ENCODE peak calls at places on chromosomes 2 and 18, in nine cellular contexts. One of them, this sample, is unnamed. For H3K4me1, the result is how much of the 10 kb centered on the place peaks cover.

GRCh38 chr2:144320491-144320890 is 199.4 kb downstream of the ZEB2 start:
- DNase-seq in right cardiac atrium: no peak
- DNase-seq in GM12878: no peak
- DNase-seq in pancreas: no peak
- DNase-seq in SJSA1: no peak
- DNase-seq in spleen: peak
- DNase-seq in uterus: no peak
- DNase-seq in left ventricle myocardium inferior: no peak
- DNase-seq in neural progenitor cell: no peak
- DNase-seq in this sample: peak

GRCh38 chr2:18752022-18752493 is 162.7 kb upstream of the NT5C1B start:
- DNase-seq in right cardiac atrium: peak
- DNase-seq in GM12878: no peak
- DNase-seq in pancreas: no peak
- DNase-seq in SJSA1: no peak
- DNase-seq in spleen: no peak
- DNase-seq in uterus: no peak
- DNase-seq in left ventricle myocardium inferior: no peak
- DNase-seq in neural progenitor cell: no peak
- DNase-seq in this sample: no peak

GRCh38 chr2:143026411-143027054 is 102.7 kb upstream of the ARHGAP15 start:
- DNase-seq in right cardiac atrium: peak
- DNase-seq in GM12878: no peak
- DNase-seq in pancreas: no peak
- DNase-seq in SJSA1: no peak
- DNase-seq in spleen: no peak
- DNase-seq in uterus: peak
- DNase-seq in left ventricle myocardium inferior: no peak
- DNase-seq in neural progenitor cell: peak
- DNase-seq in this sample: peak

GRCh38 chr2:24886640-24887324 is 33.3 kb downstream of the ADCY3 start:
- DNase-seq in right cardiac atrium: peak
- DNase-seq in GM12878: no peak
- DNase-seq in pancreas: no peak
- DNase-seq in SJSA1: no peak
- DNase-seq in spleen: peak
- DNase-seq in uterus: no peak
- DNase-seq in left ventricle myocardium inferior: no peak
- DNase-seq in neural progenitor cell: no peak
- DNase-seq in this sample: no peak

GRCh38 chr2:137237055-137237454 is 471.7 kb downstream of the THSD7B start:
- DNase-seq in right cardiac atrium: no peak
- DNase-seq in GM12878: no peak
- DNase-seq in pancreas: no peak
- DNase-seq in SJSA1: peak
- DNase-seq in spleen: no peak
- DNase-seq in uterus: no peak
- DNase-seq in left ventricle myocardium inferior: no peak
- DNase-seq in neural progenitor cell: no peak
- DNase-seq in this sample: no peak

GRCh38 chr2:37897511-37897910 is 27.6 kb upstream of the RMDN2 start:
- DNase-seq in right cardiac atrium: no peak
- DNase-seq in GM12878: no peak
- DNase-seq in pancreas: no peak
- DNase-seq in SJSA1: peak
- DNase-seq in spleen: no peak
- DNase-seq in uterus: no peak
- DNase-seq in left ventricle myocardium inferior: no peak
- DNase-seq in neural progenitor cell: no peak
- DNase-seq in this sample: no peak

GRCh38 chr2:136065907-136066306 is 52.0 kb downstream of the CXCR4 start:
- DNase-seq in right cardiac atrium: no peak
- DNase-seq in GM12878: no peak
- DNase-seq in pancreas: no peak
- DNase-seq in SJSA1: no peak
- DNase-seq in spleen: no peak
- DNase-seq in uterus: no peak
- DNase-seq in left ventricle myocardium inferior: no peak
- DNase-seq in neural progenitor cell: no peak
- DNase-seq in this sample: no peak

GRCh38 chr18:45978084-45978483 is 11.0 kb upstream of the EPG5 start:
- DNase-seq in right cardiac atrium: no peak
- DNase-seq in GM12878: no peak
- DNase-seq in pancreas: peak
- DNase-seq in SJSA1: no peak
- DNase-seq in spleen: no peak
- DNase-seq in uterus: no peak
- DNase-seq in left ventricle myocardium inferior: no peak
- DNase-seq in neural progenitor cell: no peak
- DNase-seq in this sample: no peak

GRCh38 chr18:26719909-26720308 is 145.6 kb downstream of the AQP4 start:
- DNase-seq in right cardiac atrium: no peak
- DNase-seq in GM12878: no peak
- DNase-seq in pancreas: no peak
- DNase-seq in SJSA1: no peak
- DNase-seq in spleen: no peak
- DNase-seq in uterus: no peak
- DNase-seq in left ventricle myocardium inferior: no peak
- DNase-seq in neural progenitor cell: no peak
- DNase-seq in this sample: no peak

GRCh38 chr2:31475692-31476091 is 61.1 kb upstream of the XDH start:
- DNase-seq in right cardiac atrium: no peak
- DNase-seq in GM12878: no peak
- DNase-seq in pancreas: no peak
- DNase-seq in SJSA1: no peak
- DNase-seq in spleen: no peak
- DNase-seq in uterus: no peak
- DNase-seq in left ventricle myocardium inferior: no peak
- DNase-seq in neural progenitor cell: no peak
- DNase-seq in this sample: no peak

GRCh38 chr2:9375857-9376428 is 47.4 kb downstream of the ITGB1BP1 start:
- DNase-seq in right cardiac atrium: no peak
- DNase-seq in GM12878: no peak
- DNase-seq in pancreas: no peak
- DNase-seq in SJSA1: no peak
- DNase-seq in spleen: no peak
- DNase-seq in uterus: no peak
- DNase-seq in left ventricle myocardium inferior: no peak
- DNase-seq in neural progenitor cell: no peak
- DNase-seq in this sample: peak

GRCh38 chr2:94874277-94874997 is 3.2 kb downstream of the TEKT4 start:
- DNase-seq in right cardiac atrium: peak
- DNase-seq in GM12878: no peak
- DNase-seq in pancreas: peak
- DNase-seq in SJSA1: peak
- DNase-seq in spleen: peak
- DNase-seq in uterus: no peak
- DNase-seq in left ventricle myocardium inferior: peak
- DNase-seq in neural progenitor cell: no peak
- DNase-seq in this sample: no peak

GRCh38 chr2:44940612-44941464 is 664 bp upstream of the SIX3 start:
- DNase-seq in right cardiac atrium: peak
- DNase-seq in GM12878: no peak
- DNase-seq in pancreas: no peak
- DNase-seq in SJSA1: no peak
- DNase-seq in spleen: peak
- DNase-seq in uterus: no peak
- DNase-seq in left ventricle myocardium inferior: no peak
- DNase-seq in neural progenitor cell: peak
- DNase-seq in this sample: no peak

GRCh38 chr18:48033770-48034650 is 103.6 kb upstream of the SMAD2 start:
- DNase-seq in right cardiac atrium: peak
- DNase-seq in GM12878: no peak
- DNase-seq in pancreas: no peak
- DNase-seq in SJSA1: no peak
- DNase-seq in spleen: peak
- DNase-seq in uterus: no peak
- DNase-seq in left ventricle myocardium inferior: no peak
- DNase-seq in neural progenitor cell: no peak
- DNase-seq in this sample: peak

DNA sequence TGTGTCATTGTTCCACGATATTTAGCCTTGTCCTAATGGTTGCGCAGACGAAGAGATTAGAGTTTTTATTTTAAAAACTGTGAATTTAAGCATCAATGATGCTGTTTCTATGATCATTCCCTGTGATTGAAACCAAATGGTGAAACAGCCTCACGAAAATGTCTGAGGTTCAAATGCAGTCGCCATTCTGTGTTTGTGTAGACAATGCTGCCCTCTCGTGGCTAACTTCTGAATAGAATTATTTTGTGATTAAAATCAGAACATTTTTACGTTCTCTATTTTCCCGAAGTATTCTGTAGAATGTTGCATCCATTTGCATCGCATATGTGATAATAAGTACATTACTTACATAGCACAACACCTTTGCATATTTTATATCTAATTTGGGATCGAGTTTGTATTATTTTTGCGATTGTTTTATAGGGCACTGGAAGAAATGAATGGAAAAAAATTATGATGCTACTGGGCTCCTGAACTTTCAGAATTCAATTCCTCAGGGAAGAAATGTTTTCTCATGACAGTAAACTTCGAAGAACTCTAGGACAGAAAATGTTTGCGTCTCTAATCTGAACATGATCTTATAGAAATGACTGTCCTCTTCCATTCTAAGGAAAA is 54.8 kb upstream of the CREB1 start:
- DNase-seq in right cardiac atrium: no peak
- DNase-seq in GM12878: no peak
- DNase-seq in pancreas: peak
- DNase-seq in SJSA1: peak
- DNase-seq in spleen: no peak
- DNase-seq in uterus: peak
- DNase-seq in left ventricle myocardium inferior: no peak
- DNase-seq in neural progenitor cell: peak
- DNase-seq in this sample: no peak
- H3K4me3 ChIP-seq in right cardiac atrium: no peak
- H3K4me3 ChIP-seq in GM12878: no peak
- H3K4me3 ChIP-seq in pancreas: no peak
- H3K4me3 ChIP-seq in SJSA1: no peak
- H3K4me3 ChIP-seq in spleen: no peak
- H3K4me3 ChIP-seq in uterus: no peak
- H3K4me3 ChIP-seq in left ventricle myocardium inferior: peak
- H3K4me3 ChIP-seq in neural progenitor cell: no peak
- H3K4me3 ChIP-seq in this sample: peak

GRCh38 chr2:177263451-177264208 is 897 bp downstream of the NFE2L2 start:
- DNase-seq in right cardiac atrium: peak
- DNase-seq in GM12878: peak
- DNase-seq in pancreas: peak
- DNase-seq in SJSA1: peak
- DNase-seq in spleen: peak
- DNase-seq in uterus: peak
- DNase-seq in left ventricle myocardium inferior: peak
- DNase-seq in neural progenitor cell: peak
- DNase-seq in this sample: peak
- H3K4me1 ChIP-seq in right cardiac atrium: under half
- H3K4me1 ChIP-seq in GM12878: under half
- H3K4me1 ChIP-seq in pancreas: under half
- H3K4me1 ChIP-seq in SJSA1: half or more
- H3K4me1 ChIP-seq in spleen: half or more
- H3K4me1 ChIP-seq in uterus: under half
- H3K4me1 ChIP-seq in left ventricle myocardium inferior: half or more
- H3K4me1 ChIP-seq in neural progenitor cell: under half
- H3K4me1 ChIP-seq in this sample: under half

DNA sequence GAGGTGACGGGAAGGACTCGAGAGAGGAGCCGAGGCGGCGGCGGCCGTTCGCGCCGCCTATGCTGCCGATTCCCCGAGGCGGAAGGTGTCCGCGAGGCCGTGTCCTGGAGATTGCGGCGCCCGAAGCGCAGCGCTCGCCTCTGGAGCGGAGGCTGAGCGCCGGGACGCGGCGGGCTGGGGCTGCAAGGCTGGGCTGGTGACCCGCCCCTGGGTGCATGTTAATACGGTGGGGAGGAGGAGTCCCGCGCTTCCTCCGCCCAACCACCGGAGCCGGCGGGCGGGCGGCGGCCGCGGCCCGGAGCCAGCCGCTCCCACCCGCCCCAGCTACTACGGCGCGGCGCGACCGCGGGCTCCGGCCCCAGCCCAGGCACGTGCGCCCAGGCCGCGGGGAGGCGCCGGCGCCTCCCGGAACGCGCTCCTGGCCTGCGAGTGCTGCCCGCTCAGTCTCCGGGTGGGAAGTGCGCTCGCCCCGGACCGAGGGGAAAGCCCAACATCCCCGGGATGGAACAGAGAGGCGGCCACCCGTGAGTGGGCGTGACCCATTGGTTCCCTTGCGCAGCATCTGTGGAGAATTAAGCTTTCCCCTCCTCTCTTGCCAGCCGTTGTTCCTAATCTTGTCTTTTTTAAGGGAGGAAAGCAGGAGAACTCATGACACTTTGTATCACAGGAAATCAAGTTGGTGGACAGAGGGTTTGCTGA is at the start of gene DLGAP1:
- DNase-seq in right cardiac atrium: peak
- DNase-seq in GM12878: no peak
- DNase-seq in pancreas: peak
- DNase-seq in SJSA1: peak
- DNase-seq in spleen: peak
- DNase-seq in uterus: no peak
- DNase-seq in left ventricle myocardium inferior: no peak
- DNase-seq in neural progenitor cell: peak
- DNase-seq in this sample: peak
- H3K4me3 ChIP-seq in right cardiac atrium: peak
- H3K4me3 ChIP-seq in GM12878: no peak
- H3K4me3 ChIP-seq in pancreas: peak
- H3K4me3 ChIP-seq in SJSA1: peak
- H3K4me3 ChIP-seq in spleen: peak
- H3K4me3 ChIP-seq in uterus: peak
- H3K4me3 ChIP-seq in left ventricle myocardium inferior: peak
- H3K4me3 ChIP-seq in neural progenitor cell: peak
- H3K4me3 ChIP-seq in this sample: peak

GRCh38 chr2:134148172-134148571 is 105.7 kb upstream of the MGAT5 start:
- DNase-seq in right cardiac atrium: no peak
- DNase-seq in GM12878: no peak
- DNase-seq in pancreas: no peak
- DNase-seq in SJSA1: no peak
- DNase-seq in spleen: no peak
- DNase-seq in uterus: no peak
- DNase-seq in left ventricle myocardium inferior: no peak
- DNase-seq in neural progenitor cell: no peak
- DNase-seq in this sample: no peak

GRCh38 chr2:134145519-134145918 is 108.4 kb upstream of the MGAT5 start:
- DNase-seq in right cardiac atrium: no peak
- DNase-seq in GM12878: no peak
- DNase-seq in pancreas: no peak
- DNase-seq in SJSA1: no peak
- DNase-seq in spleen: no peak
- DNase-seq in uterus: no peak
- DNase-seq in left ventricle myocardium inferior: no peak
- DNase-seq in neural progenitor cell: no peak
- DNase-seq in this sample: no peak

GRCh38 chr2:134146620-134147019 is 107.3 kb upstream of the MGAT5 start:
- DNase-seq in right cardiac atrium: no peak
- DNase-seq in GM12878: no peak
- DNase-seq in pancreas: no peak
- DNase-seq in SJSA1: no peak
- DNase-seq in spleen: no peak
- DNase-seq in uterus: no peak
- DNase-seq in left ventricle myocardium inferior: no peak
- DNase-seq in neural progenitor cell: no peak
- DNase-seq in this sample: no peak

GRCh38 chr2:134144651-134145050 is 109.2 kb upstream of the MGAT5 start:
- DNase-seq in right cardiac atrium: no peak
- DNase-seq in GM12878: no peak
- DNase-seq in pancreas: no peak
- DNase-seq in SJSA1: no peak
- DNase-seq in spleen: no peak
- DNase-seq in uterus: no peak
- DNase-seq in left ventricle myocardium inferior: no peak
- DNase-seq in neural progenitor cell: no peak
- DNase-seq in this sample: no peak

GRCh38 chr2:134146161-134146560 is 107.7 kb upstream of the MGAT5 start:
- DNase-seq in right cardiac atrium: no peak
- DNase-seq in GM12878: no peak
- DNase-seq in pancreas: no peak
- DNase-seq in SJSA1: no peak
- DNase-seq in spleen: no peak
- DNase-seq in uterus: no peak
- DNase-seq in left ventricle myocardium inferior: no peak
- DNase-seq in neural progenitor cell: no peak
- DNase-seq in this sample: no peak
- H3K4me1 ChIP-seq in right cardiac atrium: under half
- H3K4me1 ChIP-seq in GM12878: under half
- H3K4me1 ChIP-seq in pancreas: under half
- H3K4me1 ChIP-seq in SJSA1: under half
- H3K4me1 ChIP-seq in spleen: under half
- H3K4me1 ChIP-seq in uterus: under half
- H3K4me1 ChIP-seq in left ventricle myocardium inferior: half or more
- H3K4me1 ChIP-seq in neural progenitor cell: under half
- H3K4me1 ChIP-seq in this sample: under half